ENCODE peak calls at places on chromosomes 12 and 14, in five cellular contexts. C is A549, O is fibroblast of pulmonary artery, H is adrenal gland, Q is HepG2. A is an unnamed sample.

GRCh38 chr14:49931523-49931922 is 38.6 kb downstream of the ARF6 start:
- DNase-seq in C (no peak), O (no peak), H (no peak), Q (no peak), A (no peak)

GRCh38 chr12:119649202-119649808 is 18.6 kb upstream of the PRKAB1 start:
- DNase-seq in C (peak), O (peak), H (no peak), Q (no peak), A (peak)

GRCh38 chr12:120598674-120599463 is 17.7 kb upstream of the POP5 start:
- DNase-seq in C (peak), O (no peak), H (peak), Q (peak), A (no peak)

GRCh38 chr12:54036620-54037359 is 3.9 kb downstream of the HOXC5 start:
- DNase-seq in C (peak), O (no peak), H (peak), Q (no peak), A (no peak)

GRCh38 chr14:31024577-31025334 is 693 bp upstream of the AP4S1 start:
- DNase-seq in C (no peak), O (no peak), H (no peak), Q (no peak), A (peak)

GRCh38 chr12:40691913-40692616 is at the start of gene CNTN1:
- DNase-seq in C (peak), O (peak), H (peak), Q (no peak), A (peak)

GRCh38 chr14:51039285-51039684 is 55.6 kb downstream of the TRIM9 start:
- DNase-seq in C (no peak), O (no peak), H (no peak), Q (no peak), A (no peak)

GRCh38 chr14:58107947-58108552 is 44.0 kb downstream of the ARMH4 start:
- DNase-seq in C (peak), O (peak), H (peak), Q (peak), A (peak)

GRCh38 chr14:32567543-32568384 is 238.7 kb downstream of the AKAP6 start:
- DNase-seq in C (no peak), O (peak), H (no peak), Q (no peak), A (peak)

GRCh38 chr12:84960918-84961317 is 48.3 kb upstream of the SLC6A15 start:
- DNase-seq in C (no peak), O (no peak), H (no peak), Q (no peak), A (no peak)

GRCh38 chr14:75165586-75166391 is 10.6 kb downstream of the TMED10 start:
- DNase-seq in C (no peak), O (peak), H (no peak), Q (no peak), A (peak)

GRCh38 chr12:10701226-10701681 is 21.9 kb downstream of the YBX3 start:
- DNase-seq in C (no peak), O (no peak), H (no peak), Q (no peak), A (no peak)

GRCh38 chr14:57751400-57751799 is 114.5 kb downstream of the SLC35F4 start:
- DNase-seq in C (no peak), O (no peak), H (no peak), Q (no peak), A (no peak)

GRCh38 chr12:120669055-120669828 is 17.7 kb upstream of the MLEC start:
- DNase-seq in C (no peak), O (peak), H (peak), Q (no peak), A (no peak)

DNA sequence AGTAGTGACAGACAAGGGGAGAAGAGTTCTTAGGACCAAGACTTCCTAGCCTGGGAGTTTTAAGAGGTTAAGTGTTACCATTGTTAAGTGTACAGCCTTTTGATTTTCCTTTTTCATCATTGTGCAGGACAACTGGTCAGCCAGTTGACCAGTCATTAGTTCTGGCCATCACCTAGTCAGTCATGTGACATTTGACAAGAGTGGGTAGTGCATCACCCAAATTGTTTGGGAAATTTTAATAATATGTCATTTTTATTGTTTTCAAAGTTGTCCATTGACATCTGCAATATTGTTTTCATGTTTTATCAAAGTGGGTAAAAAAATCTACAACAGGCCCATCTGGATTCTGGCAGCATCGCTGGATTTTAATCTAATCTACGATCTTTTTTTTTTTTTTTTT is 15.5 kb downstream of the SINHCAF start:
- DNase-seq in C (no peak), O (no peak), H (no peak), Q (no peak), A (no peak)
- H3K4me3 ChIP-seq in C (no peak), O (no peak), H (no peak), Q (no peak), A (no peak)

GRCh38 chr14:99995700-99996356 is 69.4 kb upstream of the EVL start:
- DNase-seq in C (peak), O (peak), H (peak), Q (peak), A (peak)
- TF ChIP-seq CTCF in C (peak), O (peak), H (peak), Q (peak), A (peak)

DNA sequence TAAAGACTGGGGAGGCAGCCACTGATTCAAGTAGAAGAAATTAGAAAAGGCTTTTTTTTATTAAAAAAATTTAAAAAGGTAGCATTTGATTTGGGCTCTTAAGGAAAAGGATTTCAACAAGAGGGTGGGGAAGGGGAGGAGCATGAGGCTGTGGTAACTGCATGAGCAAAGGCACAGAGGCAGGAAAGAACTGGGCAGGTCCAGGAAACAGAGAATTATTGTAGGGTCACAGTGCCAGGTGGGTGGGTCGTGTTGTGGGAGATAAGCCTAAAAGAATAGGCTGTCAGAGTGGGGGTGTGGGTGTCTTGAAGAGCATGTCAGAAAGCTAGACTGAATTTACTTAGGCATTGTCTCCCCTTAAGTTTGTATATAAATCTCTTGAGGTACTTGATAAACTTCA is 7.8 kb downstream of the LIMA1 start:
- DNase-seq in C (no peak), O (peak), H (peak), Q (no peak), A (no peak)
- H3K4me3 ChIP-seq in C (no peak), O (no peak), H (no peak), Q (no peak), A (no peak)

DNA sequence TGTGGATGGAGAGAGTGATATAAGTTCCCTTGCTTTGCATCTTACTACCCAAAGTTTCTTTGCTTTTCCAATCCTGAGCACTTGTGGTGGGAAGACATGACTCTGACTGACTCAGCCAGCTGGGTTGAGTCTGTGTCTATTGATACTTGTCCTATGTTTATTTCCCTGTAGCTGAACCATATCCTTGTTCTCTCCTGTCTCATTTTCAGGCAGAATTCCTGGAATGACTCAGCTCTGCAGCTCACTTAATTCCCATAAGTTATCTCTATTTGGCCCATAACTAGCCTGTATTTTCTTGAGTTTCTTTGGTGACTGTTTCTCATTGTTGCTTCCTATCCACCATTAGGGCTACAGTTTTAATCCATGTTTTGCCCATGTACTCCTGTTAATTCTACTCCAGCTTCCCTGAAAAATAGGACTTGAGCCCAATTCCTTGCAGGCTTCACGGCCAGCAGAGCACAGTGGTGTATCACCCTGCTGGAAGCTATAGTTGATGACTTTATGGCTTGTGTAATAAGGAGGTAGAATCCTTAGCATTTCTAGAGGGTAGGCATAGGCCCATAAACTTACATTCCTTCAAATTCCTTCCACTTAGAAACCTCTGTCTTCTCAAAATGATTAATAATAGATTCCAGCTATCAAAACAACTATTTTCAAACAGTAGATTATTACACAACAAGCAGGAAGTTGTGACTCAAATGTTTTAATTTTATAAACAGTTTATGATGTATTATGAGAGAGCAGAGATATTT is 183.1 kb downstream of the TMTC3 start:
- DNase-seq in C (peak), O (peak), H (no peak), Q (no peak), A (peak)
- TF ChIP-seq CTCF in C (peak), O (peak), H (no peak), Q (no peak), A (no peak)

GRCh38 chr14:24310387-24310665 is 386 bp downstream of the LTB4R2 start:
- DNase-seq in C (no peak), O (no peak), H (no peak), Q (no peak), A (no peak)

GRCh38 chr14:24313912-24314311 is 2.6 kb downstream of the LTB4R start:
- DNase-seq in C (no peak), O (no peak), H (no peak), Q (no peak), A (no peak)

GRCh38 chr14:24312736-24313507 is 1.6 kb downstream of the LTB4R start:
- DNase-seq in C (no peak), O (peak), H (peak), Q (no peak), A (no peak)

GRCh38 chr14:24310666-24311604 is at the start of gene LTB4R:
- DNase-seq in C (no peak), O (peak), H (peak), Q (no peak), A (peak)

DNA sequence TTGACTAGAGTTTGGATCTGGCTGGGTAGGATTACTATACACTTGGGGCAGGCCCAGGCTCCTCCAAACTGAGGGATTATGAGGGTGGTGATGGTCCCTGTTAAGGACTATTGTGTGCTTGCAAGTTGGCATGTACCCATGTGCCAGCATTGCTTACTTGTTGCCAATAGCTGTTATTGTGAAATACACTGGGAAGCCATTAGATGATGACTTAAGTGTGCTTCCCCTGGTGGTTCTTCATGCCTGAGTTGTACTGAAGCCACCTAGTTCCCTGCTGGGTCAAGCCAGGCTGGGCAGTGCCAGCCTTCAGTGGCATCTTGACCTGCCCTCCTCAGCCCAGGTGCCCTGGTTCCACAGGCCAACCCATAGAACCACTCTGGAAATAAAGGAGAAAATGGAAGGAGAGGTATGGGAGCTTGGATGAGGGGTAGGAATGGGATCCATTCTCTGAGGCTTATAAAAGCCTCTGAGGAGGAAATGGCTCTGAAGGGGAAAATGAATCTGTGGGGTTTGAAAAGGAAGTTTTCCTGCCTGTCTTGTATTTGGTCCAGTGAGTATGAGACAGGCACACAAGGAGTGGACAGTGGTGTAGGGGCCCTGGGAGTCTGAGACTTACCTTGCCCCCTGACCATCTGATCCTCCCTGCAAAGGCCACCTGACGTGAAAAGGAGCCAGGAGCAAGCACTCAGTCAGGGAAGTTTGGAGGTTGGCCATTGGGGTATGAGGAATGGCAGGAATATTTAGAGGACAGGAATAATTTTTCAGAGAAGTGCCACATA is 724 bp downstream of the LTB4R start:
- DNase-seq in C (no peak), O (peak), H (no peak), Q (no peak), A (no peak)
- H3K4me3 ChIP-seq in C (no peak), O (no peak), H (no peak), Q (no peak), A (no peak)

GRCh38 chr14:94707494-94707893 is 62.4 kb downstream of the GSC start:
- DNase-seq in C (peak), O (no peak), H (no peak), Q (no peak), A (no peak)
- TF ChIP-seq CTCF in C (no peak), O (no peak), H (no peak), Q (no peak), A (peak)

GRCh38 chr12:21265932-21266331 is 68.8 kb downstream of the SLCO1A2 start:
- DNase-seq in C (no peak), O (no peak), H (no peak), Q (no peak), A (no peak)
- H3K4me3 ChIP-seq in C (no peak), O (no peak), H (no peak), Q (no peak), A (no peak)

GRCh38 chr14:80784824-80785223 is 156.7 kb downstream of the CEP128 start:
- DNase-seq in C (no peak), O (peak), H (no peak), Q (no peak), A (no peak)
- TF ChIP-seq CTCF in C (no peak), O (peak), H (no peak), Q (peak), A (no peak)